ENCODE peak calls at places on chromosomes 12 and 14, in six cellular contexts. C is upper lobe of left lung, T is adrenal gland, U is keratinocyte, R is tibial nerve, P is ascending aorta. L is an unnamed sample. For H3K9me3, the result is how much of the 10 kb centered on the place peaks cover.

GRCh38 chr14:72665259-72665658 is 228.6 kb downstream of the DPF3 start:
- DNase-seq in P (no peak), T (no peak), R (no peak), C (no peak), U (peak), L (no peak)

GRCh38 chr12:66662729-66663128 is 16.1 kb downstream of the GRIP1 start:
- DNase-seq in U (peak), R (no peak), T (no peak), C (no peak), P (no peak), L (no peak)

GRCh38 chr12:90841336-90841735 is 113.6 kb downstream of the CCER1 start:
- DNase-seq in R (no peak), P (no peak), U (no peak), C (no peak), T (no peak), L (no peak)

GRCh38 chr14:70257526-70257925 is 68.8 kb upstream of the SLC8A3 start:
- DNase-seq in C (no peak), P (no peak), T (no peak), R (no peak), U (no peak), L (no peak)

GRCh38 chr14:94936411-94936892 is 166.5 kb upstream of the GSC start:
- DNase-seq in C (no peak), U (no peak), R (peak), T (peak), P (peak), L (no peak)

GRCh38 chr12:115670869-115671268 is 606.6 kb downstream of the MED13L start:
- DNase-seq in T (no peak), C (no peak), R (no peak), U (no peak), P (no peak), L (no peak)

GRCh38 chr12:42923564-42923963 is 334.0 kb upstream of the PRICKLE1 start:
- DNase-seq in R (no peak), P (no peak), C (no peak), T (no peak), U (no peak), L (no peak)

GRCh38 chr14:37588956-37589737 is 5.9 kb downstream of the FOXA1 start:
- DNase-seq in T (no peak), C (no peak), U (no peak), P (no peak), R (no peak), L (no peak)

GRCh38 chr14:37595809-37596595 is 573 bp downstream of the TTC6 start:
- DNase-seq in C (peak), R (no peak), P (no peak), T (no peak), U (peak), L (no peak)

GRCh38 chr12:20438307-20438779 is 70.0 kb downstream of the PDE3A start:
- DNase-seq in C (no peak), P (no peak), R (no peak), T (no peak), U (no peak), L (no peak)

GRCh38 chr12:107560194-107560905 is 125.2 kb upstream of the PWP1 start:
- DNase-seq in U (no peak), C (no peak), T (no peak), P (no peak), R (no peak), L (no peak)

GRCh38 chr14:54574528-54574927 is 7.6 kb downstream of the SAMD4A start:
- DNase-seq in R (no peak), P (no peak), C (no peak), T (no peak), U (no peak), L (no peak)

GRCh38 chr14:69259531-69260245 is at the start of gene GALNT16:
- DNase-seq in C (peak), R (no peak), U (no peak), T (no peak), P (peak), L (no peak)

GRCh38 chr12:62767506-62767905 is 167.4 kb downstream of the PPM1H start:
- DNase-seq in U (no peak), T (no peak), C (no peak), R (no peak), P (no peak), L (no peak)

GRCh38 chr14:104563742-104564615 is 15.6 kb upstream of the C14orf180 start:
- DNase-seq in U (no peak), P (no peak), C (peak), T (peak), R (peak), L (peak)

GRCh38 chr14:77302926-77303325 is 17.8 kb downstream of the POMT2 start:
- DNase-seq in R (no peak), P (no peak), U (peak), C (no peak), T (peak), L (no peak)

GRCh38 chr12:52585951-52586350 is 12.3 kb upstream of the KRT74 start:
- DNase-seq in P (no peak), R (no peak), T (no peak), U (no peak), C (no peak), L (peak)

GRCh38 chr12:108638141-108638823 is 4.6 kb upstream of the SELPLG start:
- DNase-seq in U (no peak), P (no peak), T (no peak), R (no peak), C (no peak), L (no peak)

GRCh38 chr12:91138337-91138905 is 27.1 kb upstream of the LUM start:
- DNase-seq in P (no peak), U (no peak), T (no peak), C (no peak), R (no peak), L (no peak)

GRCh38 chr12:53770281-53770680 is 18.5 kb upstream of the CISTR start:
- DNase-seq in T (no peak), P (no peak), U (peak), C (no peak), R (no peak), L (no peak)

GRCh38 chr14:97413991-97414717 is 617.0 kb downstream of the VRK1 start:
- DNase-seq in T (no peak), U (no peak), C (no peak), R (no peak), P (no peak), L (no peak)

GRCh38 chr14:99768381-99768780 is 24.8 kb upstream of the EML1 start:
- DNase-seq in R (no peak), C (no peak), T (no peak), P (no peak), U (no peak), L (no peak)
- H3K27ac ChIP-seq in R (no peak), C (no peak), T (no peak), P (peak), U (no peak), L (no peak)

DNA sequence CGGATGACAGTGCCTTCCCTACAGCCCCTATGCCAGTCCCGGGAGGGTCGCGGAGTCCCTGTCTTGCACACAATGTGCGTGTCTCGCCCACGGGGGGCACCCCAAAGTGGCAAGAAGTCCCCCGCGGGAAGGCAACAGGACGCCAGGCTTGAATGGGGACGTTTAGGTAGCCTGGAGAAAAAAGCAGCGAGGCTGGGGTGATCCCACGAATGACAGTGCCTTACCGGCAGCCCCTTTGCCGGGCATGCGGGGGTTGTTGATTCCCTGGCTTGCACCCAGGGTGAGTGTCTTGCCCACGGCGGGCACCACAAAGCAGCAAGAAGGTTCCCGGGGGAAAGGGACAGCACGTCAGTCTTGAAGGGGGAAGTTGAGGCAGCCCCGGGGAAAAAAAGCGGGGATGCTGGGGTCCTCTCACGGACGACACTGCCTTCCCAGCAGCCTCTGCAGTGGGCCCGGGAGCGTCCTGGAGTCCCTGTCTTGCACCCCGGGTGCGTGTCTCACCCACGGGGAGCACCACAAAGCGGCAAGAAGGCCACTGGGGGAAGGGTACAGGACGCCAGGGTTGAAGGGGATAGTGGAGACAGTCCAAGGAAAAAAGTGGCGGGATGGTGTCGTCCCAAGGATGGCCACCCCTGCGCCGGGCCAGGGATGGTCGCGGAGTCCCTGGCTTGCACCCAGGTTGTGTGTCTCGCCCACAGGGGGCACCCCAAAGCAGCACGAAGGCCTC is 156.8 kb upstream of the ALG10B start:
- DNase-seq in P (no peak), C (peak), U (no peak), R (no peak), T (no peak), L (no peak)
- H3K9me3 ChIP-seq in P (under half), C (under half), U (under half), R (under half), T (under half), L (under half)

GRCh38 chr14:99183716-99184115 is 88.3 kb downstream of the BCL11B start:
- DNase-seq in C (no peak), R (no peak), T (no peak), P (no peak), U (no peak), L (no peak)
- TF ChIP-seq CTCF in C (no peak), R (no peak), T (no peak), P (no peak), U (no peak), L (no peak)

GRCh38 chr14:91263329-91263728 is 18.8 kb upstream of the GPR68 start:
- DNase-seq in T (no peak), P (no peak), R (no peak), C (no peak), U (no peak), L (no peak)

GRCh38 chr14:91261115-91261514 is 16.6 kb upstream of the GPR68 start:
- DNase-seq in U (no peak), C (no peak), R (no peak), T (no peak), P (no peak), L (no peak)

GRCh38 chr14:91265404-91265803 is 20.9 kb upstream of the GPR68 start:
- DNase-seq in R (no peak), P (no peak), T (no peak), C (no peak), U (no peak), L (no peak)

GRCh38 chr14:91261986-91262549 is 17.6 kb upstream of the GPR68 start:
- DNase-seq in T (no peak), R (no peak), U (no peak), P (no peak), C (no peak), L (no peak)

DNA sequence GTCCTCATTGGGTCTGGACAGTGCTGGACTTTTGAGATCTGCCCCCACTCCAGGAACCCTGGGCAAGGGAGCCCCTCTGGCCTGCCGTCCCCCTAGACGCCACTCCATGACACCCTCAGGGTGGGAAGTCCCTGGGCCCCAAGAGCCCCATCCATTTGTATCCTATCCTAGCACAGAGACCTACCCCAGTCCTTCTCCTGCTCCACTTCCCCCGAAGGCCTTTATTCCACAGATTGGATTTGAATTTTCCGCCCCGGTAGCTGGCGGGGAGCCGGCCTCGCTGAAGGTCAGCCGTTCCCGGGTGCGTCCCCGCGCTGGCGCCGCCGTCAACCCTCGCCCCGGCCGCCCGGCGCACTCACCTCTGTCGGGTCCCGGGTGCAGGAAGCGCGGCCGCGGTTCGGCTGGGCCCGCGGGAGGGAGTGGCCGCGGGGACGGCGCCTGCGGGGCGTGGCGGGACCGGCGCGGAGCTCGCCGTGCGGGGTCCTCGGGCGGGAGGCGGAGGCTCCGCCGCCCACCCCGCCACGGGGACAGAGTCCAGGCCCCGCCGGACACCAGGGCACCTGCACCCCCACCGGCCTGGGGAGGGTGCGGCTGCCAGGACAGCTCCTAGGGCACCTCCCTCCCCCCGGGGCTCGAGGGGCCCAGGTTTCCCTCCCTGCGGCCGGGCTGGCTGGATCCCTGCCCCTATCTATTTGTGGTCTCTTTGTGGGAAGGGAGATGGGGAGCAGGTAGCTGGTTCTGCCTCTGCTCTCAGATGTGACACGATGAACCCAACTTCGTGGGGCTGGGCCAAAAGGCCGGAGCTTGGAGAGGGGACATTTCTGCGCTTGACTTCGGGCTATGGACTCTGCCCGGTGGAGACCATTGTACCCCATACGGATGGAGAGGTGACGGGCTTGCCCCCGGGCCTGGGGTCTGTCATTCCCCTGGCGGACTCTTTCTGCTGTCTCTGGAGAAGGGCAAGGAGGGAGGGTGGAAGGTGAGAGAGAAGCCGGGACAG is 19.9 kb upstream of the GPR68 start:
- DNase-seq in R (no peak), T (no peak), U (no peak), P (no peak), C (peak), L (no peak)
- H3K27ac ChIP-seq in R (no peak), T (no peak), U (no peak), P (no peak), C (peak), L (no peak)

GRCh38 chr12:7498832-7499231 is 4.7 kb downstream of the CD163 start:
- DNase-seq in C (no peak), P (no peak), U (no peak), T (no peak), R (no peak), L (no peak)

GRCh38 chr12:7497661-7498060 is 5.9 kb downstream of the CD163 start:
- DNase-seq in U (peak), R (no peak), T (no peak), C (no peak), P (no peak), L (no peak)

GRCh38 chr12:7495136-7495535 is 8.4 kb downstream of the CD163 start:
- DNase-seq in U (no peak), P (no peak), R (no peak), T (no peak), C (no peak), L (no peak)

DNA sequence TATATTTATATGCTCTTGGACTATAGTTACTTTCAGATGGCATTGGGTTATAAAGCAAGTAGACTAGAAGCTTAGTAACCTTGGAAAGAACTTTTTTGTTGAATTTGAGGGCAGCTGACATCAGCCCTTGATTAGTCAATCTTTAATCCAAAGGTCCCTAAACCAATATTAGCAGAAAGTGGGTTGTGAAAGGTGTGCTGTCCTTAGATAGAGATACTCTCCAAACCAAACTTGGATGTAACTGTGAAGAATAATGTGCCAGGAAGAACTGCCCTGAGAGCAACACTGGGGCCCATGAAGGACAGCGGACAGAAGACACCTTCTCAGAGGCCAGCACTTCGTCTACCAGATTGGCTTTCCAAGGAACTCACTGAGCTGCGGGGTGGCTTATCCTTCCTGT is 10.6 kb downstream of the CD163 start:
- DNase-seq in T (no peak), U (no peak), P (no peak), C (no peak), R (no peak), L (no peak)
- H3K9me3 ChIP-seq in T (under half), U (under half), P (under half), C (under half), R (under half), L (under half)